ENCODE peak calls at places on chromosomes 12 and 14, in six cellular contexts. One of them, this sample, is unnamed.
A peak's percentile ranks its signal among the peaks of the same experiment; 100 is the strongest.

GRCh38 chr14:67317822-67318221 is 41.8 kb downstream of the ATP6V1D start:
- DNase-seq in NCI-H510A treated with DMSO at 0.1 percent for 48 hours: no peak
- DNase-seq in fibroblast of lung: no peak
- DNase-seq in foreskin fibroblast: no peak
- DNase-seq in AG08395: no peak
- DNase-seq in adipocyte: no peak
- DNase-seq in this sample: no peak

GRCh38 chr14:96587823-96588385 is 85.7 kb downstream of the PAPOLA start:
- DNase-seq in AG08395: no peak
- DNase-seq in fibroblast of lung: no peak
- DNase-seq in NCI-H510A treated with DMSO at 0.1 percent for 48 hours: no peak
- DNase-seq in foreskin fibroblast: no peak
- DNase-seq in adipocyte: no peak
- DNase-seq in this sample: no peak

GRCh38 chr12:69810870-69811498 is 14.0 kb upstream of the MYRFL start:
- DNase-seq in adipocyte: no peak
- DNase-seq in NCI-H510A treated with DMSO at 0.1 percent for 48 hours: no peak
- DNase-seq in foreskin fibroblast: no peak
- DNase-seq in fibroblast of lung: no peak
- DNase-seq in AG08395: no peak
- DNase-seq in this sample: no peak

GRCh38 chr14:73188501-73188903 is 48.8 kb upstream of the PAPLN start:
- DNase-seq in adipocyte: peak; percentile 81
- DNase-seq in NCI-H510A treated with DMSO at 0.1 percent for 48 hours: no peak
- DNase-seq in AG08395: peak; percentile 10
- DNase-seq in foreskin fibroblast: peak; percentile 85
- DNase-seq in fibroblast of lung: peak; percentile 47
- DNase-seq in this sample: peak; percentile 24

GRCh38 chr14:70339039-70339438 is 20.4 kb downstream of the COX16 start:
- DNase-seq in NCI-H510A treated with DMSO at 0.1 percent for 48 hours: no peak
- DNase-seq in fibroblast of lung: no peak
- DNase-seq in foreskin fibroblast: no peak
- DNase-seq in AG08395: no peak
- DNase-seq in adipocyte: no peak
- DNase-seq in this sample: no peak

GRCh38 chr14:74105381-74105780 is 20.6 kb downstream of the LIN52 start:
- DNase-seq in NCI-H510A treated with DMSO at 0.1 percent for 48 hours: no peak
- DNase-seq in fibroblast of lung: no peak
- DNase-seq in foreskin fibroblast: no peak
- DNase-seq in adipocyte: no peak
- DNase-seq in AG08395: no peak
- DNase-seq in this sample: no peak

GRCh38 chr12:20259786-20260185 is 108.6 kb upstream of the PDE3A start:
- DNase-seq in NCI-H510A treated with DMSO at 0.1 percent for 48 hours: no peak
- DNase-seq in AG08395: no peak
- DNase-seq in fibroblast of lung: peak; percentile 53
- DNase-seq in adipocyte: no peak
- DNase-seq in foreskin fibroblast: no peak
- DNase-seq in this sample: no peak

GRCh38 chr12:91685917-91686316 is 459.7 kb downstream of the BTG1 start:
- DNase-seq in AG08395: no peak
- DNase-seq in adipocyte: no peak
- DNase-seq in fibroblast of lung: peak; percentile 66
- DNase-seq in NCI-H510A treated with DMSO at 0.1 percent for 48 hours: no peak
- DNase-seq in foreskin fibroblast: peak; percentile 60
- DNase-seq in this sample: peak; percentile 35

GRCh38 chr12:30928356-30929264 is 2.1 kb downstream of the TSPAN11 start:
- DNase-seq in AG08395: no peak
- DNase-seq in adipocyte: no peak
- DNase-seq in fibroblast of lung: no peak
- DNase-seq in NCI-H510A treated with DMSO at 0.1 percent for 48 hours: peak; percentile 13
- DNase-seq in foreskin fibroblast: no peak
- DNase-seq in this sample: no peak

GRCh38 chr12:13165578-13166120 is 30.9 kb upstream of the EMP1 start:
- DNase-seq in AG08395: peak; percentile 66
- DNase-seq in fibroblast of lung: peak; percentile 79
- DNase-seq in adipocyte: peak; percentile 38
- DNase-seq in NCI-H510A treated with DMSO at 0.1 percent for 48 hours: no peak
- DNase-seq in foreskin fibroblast: peak; percentile 76
- DNase-seq in this sample: peak; percentile 79

GRCh38 chr12:102406033-102406584 is 74.3 kb downstream of the IGF1 start:
- DNase-seq in adipocyte: peak; percentile 58
- DNase-seq in foreskin fibroblast: peak; percentile 34
- DNase-seq in NCI-H510A treated with DMSO at 0.1 percent for 48 hours: peak; percentile 93
- DNase-seq in AG08395: peak; percentile 14
- DNase-seq in fibroblast of lung: peak; percentile 42
- DNase-seq in this sample: peak; percentile 79

GRCh38 chr12:27434673-27435565 is 11.6 kb upstream of the SMCO2 start:
- DNase-seq in adipocyte: peak; percentile 47
- DNase-seq in AG08395: peak; percentile 56
- DNase-seq in fibroblast of lung: no peak
- DNase-seq in foreskin fibroblast: peak; percentile 54
- DNase-seq in NCI-H510A treated with DMSO at 0.1 percent for 48 hours: peak; percentile 6
- DNase-seq in this sample: peak; percentile 36

GRCh38 chr12:58171914-58172313 is 230.5 kb downstream of the ATP23 start:
- DNase-seq in fibroblast of lung: peak; percentile 60
- DNase-seq in AG08395: no peak
- DNase-seq in foreskin fibroblast: peak; percentile 71
- DNase-seq in NCI-H510A treated with DMSO at 0.1 percent for 48 hours: no peak
- DNase-seq in adipocyte: peak; percentile 81
- DNase-seq in this sample: peak; percentile 75

GRCh38 chr12:123761841-123762714 is at the start of gene DNAH10:
- DNase-seq in AG08395: peak; percentile 37
- DNase-seq in foreskin fibroblast: peak; percentile 45
- DNase-seq in NCI-H510A treated with DMSO at 0.1 percent for 48 hours: peak; percentile 52
- DNase-seq in adipocyte: peak; percentile 40
- DNase-seq in fibroblast of lung: peak; percentile 22
- DNase-seq in this sample: peak; percentile 66

GRCh38 chr12:46219892-46220655 is 48.8 kb downstream of the SLC38A1 start:
- DNase-seq in NCI-H510A treated with DMSO at 0.1 percent for 48 hours: no peak
- DNase-seq in fibroblast of lung: peak; percentile 92
- DNase-seq in foreskin fibroblast: peak; percentile 82
- DNase-seq in AG08395: peak; percentile 50
- DNase-seq in adipocyte: peak; percentile 74
- DNase-seq in this sample: peak; percentile 71